ENCODE peak calls at places on chromosome 21, in ten cellular contexts. H is astrocyte of the spinal cord; B is cardiac muscle cell; U is heart right ventricle; J is neural crest cell; Q is stomach; O is heart left ventricle; Z is upper lobe of left lung; C is CD4-positive, alpha-beta T cell; S is MM.1S. X is an unnamed sample.

GRCh38 chr21:31520506-31521163 is 138.9 kb upstream of the SOD1 start:
- DNase-seq in H (peak), B (no peak), U (no peak), J (no peak), Q (no peak), O (no peak), Z (no peak), C (no peak), S (no peak), X (no peak)

GRCh38 chr21:24023402-24023801 is 1583.9 kb downstream of the MRPL39 start:
- DNase-seq in H (peak), B (no peak), U (no peak), J (no peak), Q (no peak), O (no peak), Z (no peak), C (no peak), S (no peak), X (no peak)

GRCh38 chr21:21232320-21232719 is 234.1 kb downstream of the NCAM2 start:
- DNase-seq in H (peak), B (peak), U (no peak), J (no peak), Q (no peak), O (no peak), Z (no peak), C (no peak), S (peak), X (no peak)

GRCh38 chr21:39696620-39697019 is 48.4 kb upstream of the IGSF5 start:
- DNase-seq in H (peak), B (no peak), U (no peak), J (no peak), Q (no peak), O (no peak), Z (no peak), C (no peak), S (no peak), X (no peak)

GRCh38 chr21:33901421-33902288 is 13.9 kb downstream of the ATP5PO start:
- DNase-seq in H (peak), B (peak), U (no peak), J (peak), Q (no peak), O (no peak), Z (no peak), C (no peak), S (peak), X (no peak)

GRCh38 chr21:31514598-31514997 is 144.9 kb upstream of the SOD1 start:
- DNase-seq in H (peak), B (peak), U (no peak), J (peak), Q (no peak), O (no peak), Z (no peak), C (no peak), S (no peak), X (no peak)

GRCh38 chr21:44487831-44488230 is 32.5 kb downstream of the LRRC3 start:
- DNase-seq in H (peak), B (no peak), U (no peak), J (peak), Q (no peak), O (no peak), Z (no peak), C (peak), S (no peak), X (peak)

GRCh38 chr21:17818158-17819113 is 720 bp downstream of the C21orf91 start:
- DNase-seq in H (peak), B (peak), U (peak), J (peak), Q (peak), O (peak), Z (no peak), C (peak), S (peak), X (peak)

GRCh38 chr21:43313221-43313938 is 113.6 kb downstream of the SIK1 start:
- DNase-seq in H (no peak), B (no peak), U (no peak), J (no peak), Q (no peak), O (no peak), Z (peak), C (no peak), S (no peak), X (no peak)

GRCh38 chr21:42847051-42847707 is 32.2 kb downstream of the WDR4 start:
- DNase-seq in H (no peak), B (no peak), U (no peak), J (no peak), Q (no peak), O (no peak), Z (no peak), C (no peak), S (no peak), X (no peak)

GRCh38 chr21:27954806-27955205 is 987.9 kb upstream of the ADAMTS5 start:
- DNase-seq in H (peak), B (no peak), U (no peak), J (no peak), Q (no peak), O (no peak), Z (no peak), C (no peak), S (no peak), X (no peak)

GRCh38 chr21:15552914-15553491 is 176.8 kb upstream of the USP25 start:
- DNase-seq in H (peak), B (no peak), U (no peak), J (no peak), Q (no peak), O (no peak), Z (no peak), C (no peak), S (no peak), X (peak)

GRCh38 chr21:43645414-43645891 is 13.8 kb downstream of the HSF2BP start:
- DNase-seq in H (peak), B (peak), U (no peak), J (peak), Q (peak), O (peak), Z (no peak), C (no peak), S (peak), X (peak)

GRCh38 chr21:40422851-40423635 is 423.9 kb downstream of the DSCAM start:
- DNase-seq in H (no peak), B (no peak), U (no peak), J (no peak), Q (no peak), O (no peak), Z (no peak), C (no peak), S (peak), X (no peak)

GRCh38 chr21:25838809-25839208 is 104.0 kb downstream of the GABPA start:
- DNase-seq in H (peak), B (no peak), U (no peak), J (no peak), Q (no peak), O (no peak), Z (no peak), C (no peak), S (no peak), X (no peak)

GRCh38 chr21:14842641-14843040 is 222.2 kb downstream of the NRIP1 start:
- DNase-seq in H (no peak), B (no peak), U (no peak), J (no peak), Q (no peak), O (no peak), Z (no peak), C (no peak), S (no peak), X (no peak)

GRCh38 chr21:18608226-18608625 is 204.6 kb upstream of the TMPRSS15 start:
- DNase-seq in H (no peak), B (no peak), U (no peak), J (no peak), Q (no peak), O (no peak), Z (no peak), C (no peak), S (no peak), X (no peak)

GRCh38 chr21:15061284-15061683 is 3.5 kb downstream of the NRIP1 start:
- DNase-seq in H (no peak), B (no peak), U (no peak), J (no peak), Q (no peak), O (no peak), Z (no peak), C (no peak), S (no peak), X (no peak)

GRCh38 chr21:34970126-34970525 is 79.0 kb downstream of the RUNX1 start:
- DNase-seq in H (no peak), B (no peak), U (no peak), J (no peak), Q (no peak), O (no peak), Z (no peak), C (no peak), S (no peak), X (no peak)

GRCh38 chr21:42737969-42738590 is 84.7 kb downstream of the PDE9A start:
- DNase-seq in H (no peak), B (no peak), U (peak), J (no peak), Q (peak), O (peak), Z (peak), C (peak), S (no peak), X (no peak)

GRCh38 chr21:17775431-17776126 is 43.6 kb downstream of the C21orf91 start:
- DNase-seq in H (no peak), B (no peak), U (no peak), J (no peak), Q (no peak), O (no peak), Z (peak), C (peak), S (no peak), X (peak)

GRCh38 chr21:34086887-34087306 is 13.5 kb downstream of the MRPS6 start:
- DNase-seq in H (no peak), B (peak), U (no peak), J (no peak), Q (no peak), O (peak), Z (no peak), C (no peak), S (no peak), X (no peak)

GRCh38 chr21:44024895-44025353 is 12.8 kb downstream of the TRAPPC10 start:
- DNase-seq in H (peak), B (no peak), U (peak), J (no peak), Q (no peak), O (peak), Z (no peak), C (no peak), S (no peak), X (no peak)

GRCh38 chr21:44508426-44508710 is 31.6 kb downstream of the KRTAP10-1 start:
- DNase-seq in H (no peak), B (no peak), U (no peak), J (no peak), Q (no peak), O (no peak), Z (no peak), C (no peak), S (no peak), X (no peak)

GRCh38 chr21:31898898-31899630 is 26.2 kb downstream of the HUNK start:
- DNase-seq in H (no peak), B (no peak), U (no peak), J (no peak), Q (no peak), O (no peak), Z (no peak), C (no peak), S (no peak), X (no peak)

GRCh38 chr21:31873696-31874599 is 1.1 kb downstream of the HUNK start:
- DNase-seq in H (no peak), B (peak), U (peak), J (peak), Q (peak), O (peak), Z (peak), C (peak), S (peak), X (peak)

GRCh38 chr21:44617071-44617501 is 5.2 kb downstream of the KRTAP10-8 start:
- DNase-seq in H (no peak), B (no peak), U (no peak), J (no peak), Q (no peak), O (no peak), Z (no peak), C (no peak), S (no peak), X (no peak)

GRCh38 chr21:14273736-14274538 is 58.0 kb downstream of the RBM11 start:
- DNase-seq in H (no peak), B (no peak), U (peak), J (no peak), Q (peak), O (peak), Z (peak), C (no peak), S (no peak), X (no peak)

GRCh38 chr21:33229776-33230517 is at the start of gene IFNAR2:
- DNase-seq in H (peak), B (peak), U (peak), J (peak), Q (peak), O (peak), Z (peak), C (peak), S (peak), X (peak)

GRCh38 chr21:15343066-15343465 is 278.3 kb upstream of the NRIP1 start:
- DNase-seq in H (no peak), B (no peak), U (no peak), J (no peak), Q (no peak), O (no peak), Z (no peak), C (no peak), S (no peak), X (no peak)

DNA sequence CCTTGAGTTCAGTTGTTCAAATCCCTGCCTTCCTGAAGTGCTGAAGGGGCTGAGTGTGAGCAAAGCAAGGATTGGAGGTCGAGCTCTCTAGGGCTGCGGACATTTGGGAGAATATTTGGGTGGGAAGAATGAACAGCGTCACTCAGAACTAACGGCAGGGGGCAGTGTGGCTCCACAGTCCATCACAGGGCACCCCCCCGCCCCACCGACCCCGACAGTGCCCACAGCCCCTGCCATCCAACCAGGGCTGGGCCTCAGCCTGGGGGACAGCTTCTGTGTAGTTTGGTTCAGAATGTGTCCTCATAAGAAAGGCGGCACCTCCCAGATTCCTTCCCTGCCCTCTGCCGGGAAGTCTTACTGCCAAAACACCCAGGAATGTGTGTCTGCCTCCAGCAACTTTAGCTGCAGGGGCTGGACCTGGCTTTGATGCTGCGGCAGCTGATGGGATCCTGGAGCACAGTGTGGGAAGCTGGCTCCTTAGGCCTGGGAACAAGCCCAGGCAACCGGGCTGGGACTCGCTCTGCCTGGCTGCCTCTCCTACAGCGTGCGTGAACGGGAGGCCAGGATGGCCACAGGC is 104.8 kb upstream of the TMPRSS2 start:
- DNase-seq in H (peak), B (peak), U (peak), J (peak), Q (peak), O (peak), Z (peak), C (no peak), S (no peak), X (peak)
- TF ChIP-seq CTCF in H (peak), B (peak), U (peak), J (peak), Q (peak), O (peak), Z (peak), C (no peak), S (peak), X (peak)

GRCh38 chr21:37578471-37579126 is 212.0 kb downstream of the DYRK1A start:
- DNase-seq in H (no peak), B (no peak), U (no peak), J (no peak), Q (no peak), O (no peak), Z (no peak), C (no peak), S (no peak), X (no peak)
- TF ChIP-seq CTCF in H (no peak), B (no peak), U (no peak), J (no peak), Q (no peak), O (no peak), Z (no peak), C (no peak), S (no peak), X (no peak)

GRCh38 chr21:45695086-45695485 is 51.6 kb downstream of the PCBP3 start:
- DNase-seq in H (no peak), B (peak), U (no peak), J (no peak), Q (no peak), O (no peak), Z (no peak), C (no peak), S (no peak), X (no peak)
- TF ChIP-seq CTCF in H (peak), B (peak), U (no peak), J (peak), Q (no peak), O (no peak), Z (no peak), C (no peak), S (no peak), X (no peak)

GRCh38 chr21:29125199-29125598 is 5.2 kb upstream of the MAP3K7CL start:
- DNase-seq in H (no peak), B (no peak), U (no peak), J (no peak), Q (no peak), O (no peak), Z (no peak), C (no peak), S (peak), X (peak)
- TF ChIP-seq CTCF in H (no peak), B (no peak), U (no peak), J (no peak), Q (no peak), O (no peak), Z (no peak), C (no peak), S (no peak), X (no peak)

GRCh38 chr21:16605588-16605987 is 875.8 kb downstream of the USP25 start:
- DNase-seq in H (peak), B (peak), U (no peak), J (no peak), Q (no peak), O (no peak), Z (no peak), C (no peak), S (no peak), X (no peak)

GRCh38 chr21:16608209-16608830 is 878.5 kb downstream of the USP25 start:
- DNase-seq in H (no peak), B (no peak), U (no peak), J (no peak), Q (no peak), O (no peak), Z (no peak), C (no peak), S (no peak), X (no peak)
- TF ChIP-seq CTCF in H (no peak), B (peak), U (peak), J (no peak), Q (no peak), O (peak), Z (no peak), C (no peak), S (peak), X (no peak)

X was measured in GM20000.